ENCODE peak calls at places on chromosomes 1 and 21, in seven cellular contexts. One of them, this sample, is unnamed.

GRCh38 chr1:176745945-176746344 is 283.0 kb downstream of the PAPPA2 start:
- DNase-seq in GM12878: no peak
- DNase-seq in SK-N-SH: no peak
- DNase-seq in H1: no peak
- DNase-seq in HepG2: peak; percentile 4
- DNase-seq in K562: peak; percentile 21
- DNase-seq in HCT116: no peak
- DNase-seq in this sample: no peak

GRCh38 chr1:228101994-228102790 is 933 bp downstream of the C1orf35 start:
- DNase-seq in HCT116: no peak
- DNase-seq in H1: peak; percentile 66
- DNase-seq in GM12878: no peak
- DNase-seq in K562: peak; percentile 84
- DNase-seq in HepG2: no peak
- DNase-seq in SK-N-SH: peak; percentile 86
- DNase-seq in this sample: peak; percentile 80

GRCh38 chr21:39531777-39532333 is 80.1 kb downstream of the SH3BGR start:
- DNase-seq in HepG2: no peak
- DNase-seq in GM12878: no peak
- DNase-seq in H1: no peak
- DNase-seq in K562: no peak
- DNase-seq in HCT116: peak; percentile 7
- DNase-seq in SK-N-SH: no peak
- DNase-seq in this sample: peak; percentile 27

GRCh38 chr1:21652937-21653743 is 16.0 kb downstream of the RAP1GAP start:
- DNase-seq in HepG2: no peak
- DNase-seq in SK-N-SH: no peak
- DNase-seq in GM12878: no peak
- DNase-seq in HCT116: no peak
- DNase-seq in H1: no peak
- DNase-seq in K562: no peak
- DNase-seq in this sample: no peak

GRCh38 chr1:180229483-180230415 is at the start of gene LHX4:
- DNase-seq in K562: peak; percentile 75
- DNase-seq in SK-N-SH: peak; percentile 89
- DNase-seq in HepG2: no peak
- DNase-seq in H1: peak; percentile 85
- DNase-seq in HCT116: no peak
- DNase-seq in GM12878: no peak
- DNase-seq in this sample: peak; percentile 87

GRCh38 chr1:9135145-9135836 is 6.4 kb upstream of the GPR157 start:
- DNase-seq in HCT116: no peak
- DNase-seq in SK-N-SH: no peak
- DNase-seq in GM12878: peak; percentile 67
- DNase-seq in H1: no peak
- DNase-seq in HepG2: no peak
- DNase-seq in K562: no peak
- DNase-seq in this sample: no peak

GRCh38 chr1:4126731-4127594 is 226.9 kb upstream of the C1orf174 start:
- DNase-seq in H1: no peak
- DNase-seq in HCT116: no peak
- DNase-seq in GM12878: no peak
- DNase-seq in K562: peak; percentile 21
- DNase-seq in SK-N-SH: no peak
- DNase-seq in HepG2: no peak
- DNase-seq in this sample: no peak

GRCh38 chr1:6099297-6099696 is 53.6 kb downstream of the KCNAB2 start:
- DNase-seq in GM12878: no peak
- DNase-seq in K562: no peak
- DNase-seq in H1: no peak
- DNase-seq in HCT116: no peak
- DNase-seq in HepG2: no peak
- DNase-seq in SK-N-SH: no peak
- DNase-seq in this sample: no peak

GRCh38 chr1:182764029-182764768 is 25.4 kb upstream of the NPL start:
- DNase-seq in HCT116: no peak
- DNase-seq in K562: no peak
- DNase-seq in H1: no peak
- DNase-seq in GM12878: no peak
- DNase-seq in HepG2: no peak
- DNase-seq in SK-N-SH: no peak
- DNase-seq in this sample: no peak

GRCh38 chr1:40384887-40385286 is 11.4 kb downstream of the SMAP2 start:
- DNase-seq in GM12878: no peak
- DNase-seq in SK-N-SH: no peak
- DNase-seq in H1: no peak
- DNase-seq in K562: no peak
- DNase-seq in HepG2: no peak
- DNase-seq in HCT116: no peak
- DNase-seq in this sample: no peak

GRCh38 chr1:147717051-147717705 is 43.2 kb downstream of the GJA5 start:
- DNase-seq in H1: no peak
- DNase-seq in HCT116: peak; percentile 78
- DNase-seq in HepG2: peak; percentile 87
- DNase-seq in GM12878: no peak
- DNase-seq in SK-N-SH: no peak
- DNase-seq in K562: no peak
- DNase-seq in this sample: peak; percentile 98

GRCh38 chr21:32881458-32881857 is 109.9 kb upstream of the PAXBP1 start:
- DNase-seq in SK-N-SH: no peak
- DNase-seq in HCT116: no peak
- DNase-seq in K562: no peak
- DNase-seq in GM12878: no peak
- DNase-seq in HepG2: no peak
- DNase-seq in H1: no peak
- DNase-seq in this sample: no peak

GRCh38 chr21:32884062-32884461 is 112.5 kb upstream of the PAXBP1 start:
- DNase-seq in K562: peak; percentile 33
- DNase-seq in HepG2: no peak
- DNase-seq in H1: peak; percentile 46
- DNase-seq in HCT116: peak; percentile 0
- DNase-seq in SK-N-SH: no peak
- DNase-seq in GM12878: no peak
- DNase-seq in this sample: peak; percentile 14

GRCh38 chr21:32878654-32879053 is 107.1 kb upstream of the PAXBP1 start:
- DNase-seq in HepG2: no peak
- DNase-seq in K562: no peak
- DNase-seq in HCT116: no peak
- DNase-seq in H1: no peak
- DNase-seq in GM12878: no peak
- DNase-seq in SK-N-SH: no peak
- DNase-seq in this sample: no peak
- TF ChIP-seq JUND in HepG2: no peak
- TF ChIP-seq JUND in K562: no peak
- TF ChIP-seq JUND in HCT116: no peak
- TF ChIP-seq JUND in H1: no peak
- TF ChIP-seq JUND in GM12878: no peak
- TF ChIP-seq JUND in SK-N-SH: no peak
- TF ChIP-seq JUND in this sample: no peak

GRCh38 chr1:14923400-14924011 is 230.0 kb upstream of the TMEM51 start:
- DNase-seq in K562: no peak
- DNase-seq in HepG2: no peak
- DNase-seq in SK-N-SH: no peak
- DNase-seq in H1: no peak
- DNase-seq in GM12878: no peak
- DNase-seq in HCT116: no peak
- DNase-seq in this sample: no peak

GRCh38 chr1:14924455-14925325 is 228.9 kb upstream of the TMEM51 start:
- DNase-seq in H1: no peak
- DNase-seq in HCT116: no peak
- DNase-seq in K562: peak; percentile 72
- DNase-seq in GM12878: no peak
- DNase-seq in SK-N-SH: peak; percentile 90
- DNase-seq in HepG2: no peak
- DNase-seq in this sample: peak; percentile 52

GRCh38 chr1:14922942-14923341 is 230.6 kb upstream of the TMEM51 start:
- DNase-seq in HCT116: no peak
- DNase-seq in K562: no peak
- DNase-seq in GM12878: no peak
- DNase-seq in H1: no peak
- DNase-seq in HepG2: no peak
- DNase-seq in SK-N-SH: no peak
- DNase-seq in this sample: no peak

GRCh38 chr1:14925336-14926136 is 228.0 kb upstream of the TMEM51 start:
- DNase-seq in SK-N-SH: no peak
- DNase-seq in GM12878: no peak
- DNase-seq in HepG2: no peak
- DNase-seq in K562: no peak
- DNase-seq in H1: no peak
- DNase-seq in HCT116: no peak
- DNase-seq in this sample: no peak

GRCh38 chr1:14924012-14924452 is 229.5 kb upstream of the TMEM51 start:
- DNase-seq in HepG2: no peak
- DNase-seq in H1: no peak
- DNase-seq in K562: peak; percentile 78
- DNase-seq in GM12878: no peak
- DNase-seq in HCT116: peak; percentile 6
- DNase-seq in SK-N-SH: peak; percentile 95
- DNase-seq in this sample: peak; percentile 82
- TF ChIP-seq JUND in HepG2: no peak
- TF ChIP-seq JUND in H1: no peak
- TF ChIP-seq JUND in K562: no peak
- TF ChIP-seq JUND in GM12878: no peak
- TF ChIP-seq JUND in HCT116: no peak
- TF ChIP-seq JUND in SK-N-SH: no peak
- TF ChIP-seq JUND in this sample: no peak

DNA sequence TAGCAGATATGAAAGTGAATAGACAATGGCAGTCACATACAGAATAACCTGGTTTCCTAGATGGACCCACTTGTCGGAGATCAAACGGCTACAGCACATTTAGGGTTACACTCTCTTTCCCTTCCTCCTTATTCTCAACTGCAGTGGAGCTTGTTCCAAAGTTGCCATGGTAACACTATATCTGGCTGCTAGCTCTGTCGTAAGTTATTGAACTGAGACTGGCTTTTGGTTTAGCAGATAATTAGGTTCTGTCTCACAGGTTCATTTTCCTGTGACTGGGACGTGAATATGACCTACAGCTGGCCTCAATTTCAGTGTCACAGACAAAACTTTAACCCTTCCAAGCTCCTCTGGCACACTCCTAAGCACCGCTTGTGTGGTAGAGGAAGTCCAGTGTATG is 875.8 kb downstream of the USP25 start:
- DNase-seq in SK-N-SH: peak; percentile 56
- DNase-seq in K562: no peak
- DNase-seq in H1: no peak
- DNase-seq in HepG2: no peak
- DNase-seq in GM12878: no peak
- DNase-seq in HCT116: no peak
- DNase-seq in this sample: no peak
- TF ChIP-seq JUND in SK-N-SH: no peak
- TF ChIP-seq JUND in K562: no peak
- TF ChIP-seq JUND in H1: no peak
- TF ChIP-seq JUND in HepG2: no peak
- TF ChIP-seq JUND in GM12878: no peak
- TF ChIP-seq JUND in HCT116: no peak
- TF ChIP-seq JUND in this sample: no peak

GRCh38 chr21:29025328-29025713 is 853 bp downstream of the USP16 start:
- DNase-seq in HepG2: no peak
- DNase-seq in SK-N-SH: no peak
- DNase-seq in K562: peak; percentile 52
- DNase-seq in GM12878: no peak
- DNase-seq in H1: no peak
- DNase-seq in HCT116: no peak
- DNase-seq in this sample: no peak
- TF ChIP-seq JUND in HepG2: no peak
- TF ChIP-seq JUND in SK-N-SH: no peak
- TF ChIP-seq JUND in K562: peak; percentile 7
- TF ChIP-seq JUND in GM12878: no peak
- TF ChIP-seq JUND in H1: no peak
- TF ChIP-seq JUND in HCT116: no peak
- TF ChIP-seq JUND in this sample: no peak

GRCh38 chr1:202270871-202271326 is 70.8 kb downstream of the UBE2T start:
- DNase-seq in H1: peak; percentile 41
- DNase-seq in K562: no peak
- DNase-seq in HCT116: no peak
- DNase-seq in GM12878: no peak
- DNase-seq in HepG2: no peak
- DNase-seq in SK-N-SH: no peak
- DNase-seq in this sample: no peak
- TF ChIP-seq JUND in H1: no peak
- TF ChIP-seq JUND in K562: no peak
- TF ChIP-seq JUND in HCT116: no peak
- TF ChIP-seq JUND in GM12878: no peak
- TF ChIP-seq JUND in HepG2: no peak
- TF ChIP-seq JUND in SK-N-SH: no peak
- TF ChIP-seq JUND in this sample: no peak

GRCh38 chr1:169545472-169545871 is 40.8 kb downstream of the F5 start:
- DNase-seq in H1: no peak
- DNase-seq in K562: no peak
- DNase-seq in HepG2: no peak
- DNase-seq in GM12878: no peak
- DNase-seq in HCT116: no peak
- DNase-seq in SK-N-SH: no peak
- DNase-seq in this sample: no peak

GRCh38 chr1:169548312-169548711 is 38.0 kb downstream of the F5 start:
- DNase-seq in GM12878: no peak
- DNase-seq in HepG2: no peak
- DNase-seq in SK-N-SH: no peak
- DNase-seq in H1: no peak
- DNase-seq in HCT116: no peak
- DNase-seq in K562: no peak
- DNase-seq in this sample: no peak

GRCh38 chr1:169550294-169550693 is 36.0 kb downstream of the F5 start:
- DNase-seq in HepG2: peak; percentile 58
- DNase-seq in HCT116: peak; percentile 40
- DNase-seq in K562: peak; percentile 45
- DNase-seq in SK-N-SH: peak; percentile 21
- DNase-seq in GM12878: no peak
- DNase-seq in H1: no peak
- DNase-seq in this sample: peak; percentile 33

DNA sequence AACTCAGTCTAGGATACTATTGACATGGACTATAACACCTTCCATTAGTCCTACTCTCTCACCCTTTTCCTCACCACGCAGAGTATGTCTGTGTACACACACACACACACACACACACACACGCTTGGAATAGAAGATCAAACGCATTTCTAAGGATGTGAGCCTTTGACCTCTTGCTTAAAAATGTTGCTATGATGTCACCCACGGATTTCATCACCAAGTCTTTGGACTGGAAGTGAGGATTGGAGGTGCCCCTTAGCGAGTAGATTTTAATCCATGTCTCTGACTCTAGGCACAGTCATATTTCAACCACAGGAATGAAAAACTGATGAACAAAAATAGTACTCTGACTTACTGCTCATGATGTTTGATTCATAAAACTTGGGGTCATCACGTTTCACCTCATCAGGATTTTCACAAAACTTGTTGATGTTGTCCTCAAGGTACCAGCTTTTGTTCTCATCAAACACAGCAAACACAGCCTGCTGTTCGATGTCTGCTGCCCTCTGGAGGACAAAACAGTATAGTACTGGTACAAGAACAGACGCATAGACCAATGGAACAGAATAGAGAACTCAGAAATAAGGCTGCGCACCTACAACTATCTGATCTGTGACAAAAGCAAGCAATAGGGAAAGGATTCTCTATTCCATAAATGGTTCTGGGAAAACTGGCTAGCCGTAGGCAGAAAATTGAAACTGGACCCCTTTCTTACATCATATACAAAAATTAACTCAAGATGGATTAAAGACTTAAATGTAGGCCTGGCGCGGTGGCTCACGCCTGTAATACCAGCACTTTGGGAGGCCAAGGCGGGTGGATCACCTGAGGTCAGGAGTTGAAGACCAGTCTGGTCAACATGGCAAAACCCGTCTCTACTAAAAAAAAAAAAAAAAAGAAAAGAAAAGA is 39.9 kb downstream of the F5 start:
- DNase-seq in HepG2: peak; percentile 66
- DNase-seq in HCT116: peak; percentile 65
- DNase-seq in K562: peak; percentile 82
- DNase-seq in SK-N-SH: peak; percentile 14
- DNase-seq in GM12878: peak; percentile 40
- DNase-seq in H1: no peak
- DNase-seq in this sample: no peak
- TF ChIP-seq JUND in HepG2: peak; percentile 38
- TF ChIP-seq JUND in HCT116: no peak
- TF ChIP-seq JUND in K562: no peak
- TF ChIP-seq JUND in SK-N-SH: no peak
- TF ChIP-seq JUND in GM12878: no peak
- TF ChIP-seq JUND in H1: no peak
- TF ChIP-seq JUND in this sample: no peak